ENCODE peak calls at places on chromosomes 4 and X, in ten cellular contexts. R is activated T-cell treated with anti-CD3 and anti-CD28 coated beads, Interleukin-2, amount 50 U/mL, for 4 hours; M is stimulated activated CD4-positive, alpha-beta T cell treated with anti-CD3 and anti-CD28 coated beads, Interleukin-4, amount 100 ng/mL, for 24 hours; O is NCI-H1694; D is ureter; C is cerebellar nuclear complex; N is MCF 10A; X is stimulated activated naive CD8-positive, alpha-beta T cell treated with anti-CD3 and anti-CD28 coated beads, Interleukin-15, Interleukin-2, amounts not matched to agents 100 U/mL and 50 U/mL, for 24 hours; E is NCI-H524 treated with DMSO at 0.1 percent for 48 hours; H is Karpas-422. S is an unnamed sample.

GRCh38 chrX:150680974-150681373 is 12.2 kb upstream of the MTMR1 start:
- DNase-seq in C (no peak), O (no peak), X (no peak), R (no peak), M (no peak), E (peak), H (peak), D (no peak), N (peak), S (no peak)

GRCh38 chr4:43339435-43339834 is 446.9 kb downstream of the GRXCR1 start:
- DNase-seq in C (no peak), M (no peak), O (no peak), X (no peak), H (no peak), N (peak), R (no peak), E (no peak), D (no peak), S (peak)

GRCh38 chr4:37584087-37584486 is 102.1 kb downstream of the RELL1 start:
- DNase-seq in X (no peak), R (no peak), H (no peak), C (no peak), M (no peak), D (peak), O (no peak), E (no peak), N (no peak), S (no peak)

GRCh38 chr4:37970702-37971101 is 10.5 kb downstream of the PTTG2 start:
- DNase-seq in C (no peak), O (no peak), E (no peak), R (peak), D (peak), X (peak), M (peak), H (peak), N (peak), S (peak)

GRCh38 chrX:123562342-123563146 is 170.3 kb downstream of the THOC2 start:
- DNase-seq in D (no peak), H (no peak), E (no peak), N (no peak), X (no peak), R (no peak), M (no peak), O (no peak), C (no peak), S (no peak)

GRCh38 chrX:109261279-109261678 is 220.6 kb downstream of the GUCY2F start:
- DNase-seq in M (no peak), D (no peak), E (no peak), O (no peak), R (no peak), N (no peak), C (no peak), H (no peak), X (no peak), S (no peak)

GRCh38 chr4:7752649-7753048 is 187.0 kb downstream of the AFAP1 start:
- DNase-seq in C (no peak), D (no peak), M (no peak), O (no peak), H (no peak), R (no peak), E (no peak), N (peak), X (no peak), S (peak)

GRCh38 chrX:119007189-119007770 is 32.9 kb downstream of the LONRF3 start:
- DNase-seq in E (no peak), M (no peak), R (no peak), O (no peak), N (no peak), X (no peak), H (no peak), D (no peak), C (no peak), S (no peak)

GRCh38 chr4:48167538-48168263 is 33.7 kb upstream of the TXK start:
- DNase-seq in M (no peak), E (no peak), R (no peak), X (no peak), N (no peak), H (no peak), O (no peak), C (no peak), D (no peak), S (no peak)

GRCh38 chrX:106168107-106168506 is at the start of gene PWWP3B:
- DNase-seq in D (no peak), H (no peak), C (no peak), X (no peak), R (no peak), M (no peak), N (peak), O (no peak), E (peak), S (no peak)

GRCh38 chr4:150789864-150790263 is 207.9 kb downstream of the MAB21L2 start:
- DNase-seq in H (peak), C (no peak), O (no peak), M (no peak), E (no peak), N (no peak), D (no peak), X (no peak), R (no peak), S (no peak)

GRCh38 chr4:126028871-126029270 is 714.1 kb downstream of the FAT4 start:
- DNase-seq in E (no peak), R (no peak), M (no peak), H (no peak), C (no peak), D (no peak), X (no peak), O (no peak), N (no peak), S (no peak)

GRCh38 chr4:86338521-86338920 is 21.3 kb downstream of the MAPK10 start:
- DNase-seq in N (peak), D (no peak), E (no peak), H (no peak), X (no peak), M (no peak), R (no peak), O (no peak), C (no peak), S (no peak)

GRCh38 chr4:21470531-21470930 is 478.0 kb downstream of the KCNIP4 start:
- DNase-seq in E (peak), M (no peak), R (no peak), N (peak), O (peak), D (no peak), H (no peak), X (no peak), C (no peak), S (no peak)

S was measured in epithelial cell of proximal tubule.